ENCODE peak calls at places on chromosomes 11 and 22, in four cellular contexts. N is K562, T is HCT116, L is HepG2. X is an unnamed sample. For H3K4me1, the result is how much of the 10 kb centered on the place peaks cover.

GRCh38 chr11:1728931-1729691 is 21.3 kb downstream of the IFITM10 start:
- DNase-seq in N (peak), T (no peak), L (no peak), X (no peak)

GRCh38 chr22:39454385-39454871 is 2.4 kb upstream of the MGAT3 start:
- DNase-seq in N (peak), T (no peak), L (no peak), X (no peak)

GRCh38 chr11:61607426-61607825 is 26.6 kb upstream of the SYT7 start:
- DNase-seq in N (no peak), T (no peak), L (no peak), X (no peak)

GRCh38 chr11:35390737-35391682 is 28.3 kb downstream of the SLC1A2 start:
- DNase-seq in N (peak), T (no peak), L (peak), X (peak)

GRCh38 chr11:93652161-93652597 is 9.3 kb upstream of the CEP295 start:
- DNase-seq in N (peak), T (no peak), L (peak), X (no peak)

GRCh38 chr22:45916515-45916914 is 60.4 kb downstream of the WNT7B start:
- DNase-seq in N (no peak), T (no peak), L (no peak), X (no peak)

GRCh38 chr11:14672635-14673034 is 29.0 kb downstream of the PDE3B start:
- DNase-seq in N (no peak), T (no peak), L (no peak), X (no peak)

GRCh38 chr11:131498631-131499053 is 128.2 kb downstream of the NTM start:
- DNase-seq in N (no peak), T (no peak), L (no peak), X (no peak)

GRCh38 chr11:43943931-43944751 is 1.7 kb downstream of the C11orf96 start:
- DNase-seq in N (peak), T (no peak), L (no peak), X (no peak)

GRCh38 chr11:111764621-111765020 is 1.6 kb downstream of the PPP2R1B start:
- DNase-seq in N (no peak), T (no peak), L (no peak), X (no peak)

GRCh38 chr11:66317766-66318575 is 1.1 kb upstream of the CD248 start:
- DNase-seq in N (no peak), T (no peak), L (peak), X (no peak)

GRCh38 chr11:86951706-86952105 is 3.5 kb downstream of the FZD4 start:
- DNase-seq in N (no peak), T (no peak), L (no peak), X (no peak)

GRCh38 chr22:30887861-30888260 is 80.7 kb downstream of the MORC2 start:
- DNase-seq in N (no peak), T (no peak), L (no peak), X (no peak)
- TF ChIP-seq TCF7L2 in N (no peak), T (no peak), L (no peak), X (no peak)

DNA sequence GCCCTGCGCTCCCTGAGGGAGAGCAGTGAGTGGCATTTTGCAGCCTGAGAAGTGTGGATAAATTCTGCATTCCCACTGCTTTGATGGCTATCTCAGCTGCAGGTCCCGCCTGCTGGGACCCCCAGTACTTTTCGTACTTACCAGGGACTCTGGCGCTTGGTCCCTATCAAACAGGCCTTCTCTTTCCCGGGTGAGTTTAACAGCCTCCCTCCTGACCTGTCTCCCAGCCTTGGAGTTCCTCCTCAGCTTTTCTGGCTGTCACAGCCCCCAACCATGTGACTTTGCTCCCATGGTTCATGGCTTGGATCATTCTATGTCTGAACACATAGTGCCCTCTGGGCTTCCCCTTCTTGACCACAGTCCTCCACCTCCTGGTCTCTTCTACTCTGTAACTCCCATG is 56.9 kb downstream of the PARVA start:
- DNase-seq in N (no peak), T (no peak), L (no peak), X (no peak)
- H3K4me1 ChIP-seq in N (under half), T (under half), L (under half), X (under half)

GRCh38 chr11:121249039-121249663 is 43.4 kb upstream of the SC5D start:
- DNase-seq in N (peak), T (peak), L (peak), X (peak)
- H3K4me3 ChIP-seq in N (no peak), T (no peak), L (no peak), X (no peak)

GRCh38 chr22:49297286-49297870 is 530.3 kb downstream of the BRD1 start:
- DNase-seq in N (no peak), T (no peak), L (no peak), X (no peak)

GRCh38 chr22:49297871-49298721 is 529.6 kb downstream of the BRD1 start:
- DNase-seq in N (no peak), T (no peak), L (no peak), X (no peak)

GRCh38 chr22:49300241-49300640 is 527.4 kb downstream of the BRD1 start:
- DNase-seq in N (no peak), T (no peak), L (no peak), X (no peak)

GRCh38 chr22:49299821-49300231 is 527.8 kb downstream of the BRD1 start:
- DNase-seq in N (no peak), T (no peak), L (no peak), X (no peak)

DNA sequence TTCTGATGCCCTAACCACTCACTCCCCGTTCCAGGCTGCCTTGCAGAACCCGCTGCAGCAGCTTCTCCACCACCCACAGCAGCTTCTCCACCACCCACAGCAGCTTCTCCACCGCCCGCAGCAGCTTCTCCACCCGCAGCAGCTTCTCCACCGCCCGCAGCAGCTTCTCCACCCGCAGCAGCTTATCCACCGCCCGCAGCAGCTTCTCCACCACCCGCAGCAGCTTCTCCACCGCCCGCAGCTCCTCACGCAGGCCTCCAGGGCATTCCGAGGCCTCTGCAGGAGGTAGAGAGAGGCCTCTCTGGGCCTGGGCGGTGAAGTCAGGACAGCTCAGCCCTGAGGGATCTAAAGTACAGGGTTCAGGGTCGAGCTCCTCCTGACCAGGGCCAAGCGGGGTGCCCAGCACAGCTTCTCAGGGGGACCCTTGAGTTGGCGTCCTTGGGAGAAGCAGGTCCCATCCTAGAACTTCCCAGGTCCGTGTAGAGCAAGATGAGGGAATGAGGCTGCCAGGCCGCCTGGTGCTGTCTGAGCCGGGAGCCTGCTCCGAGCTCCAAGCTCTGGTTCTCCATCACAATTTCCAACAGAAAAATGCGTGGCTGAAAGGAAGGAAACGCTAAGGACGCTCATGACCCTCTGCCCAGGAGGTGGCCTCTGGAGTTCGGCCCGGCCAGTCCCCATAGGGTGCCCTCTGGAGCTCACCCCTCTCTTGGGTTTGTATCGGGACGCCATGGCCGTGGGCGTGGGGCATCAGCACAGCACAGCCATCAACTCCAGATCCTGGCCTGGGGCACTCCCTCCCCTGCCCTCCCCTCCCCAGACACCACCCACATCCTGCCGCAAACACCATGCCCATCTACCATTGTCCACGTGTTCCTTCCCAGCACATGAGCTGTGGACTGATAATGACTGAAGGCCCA is 528.6 kb downstream of the BRD1 start:
- DNase-seq in N (no peak), T (no peak), L (no peak), X (no peak)
- TF ChIP-seq TCF7L2 in N (no peak), T (no peak), L (no peak), X (no peak)

GRCh38 chr11:117706322-117706814 is 90.6 kb downstream of the DSCAML1 start:
- DNase-seq in N (no peak), T (no peak), L (no peak), X (no peak)

GRCh38 chr11:117705866-117706265 is 91.2 kb downstream of the DSCAML1 start:
- DNase-seq in N (no peak), T (no peak), L (no peak), X (no peak)

GRCh38 chr11:117701781-117702180 is 95.2 kb downstream of the DSCAML1 start:
- DNase-seq in N (no peak), T (no peak), L (no peak), X (no peak)

GRCh38 chr11:117703209-117703608 is 93.8 kb downstream of the DSCAML1 start:
- DNase-seq in N (no peak), T (no peak), L (peak), X (no peak)

GRCh38 chr11:117704416-117705150 is 92.4 kb downstream of the DSCAML1 start:
- DNase-seq in N (no peak), T (no peak), L (no peak), X (no peak)
- H3K4me1 ChIP-seq in N (under half), T (under half), L (under half), X (under half)